ENCODE peak calls at places on chromosomes 16 and 17, in five cellular contexts. B is spleen, Z is uterus, P is testis, N is stomach. D is an unnamed sample.

GRCh38 chr16:23914935-23915549 is 79.3 kb downstream of the PRKCB start:
- DNase-seq in B (no peak), Z (no peak), P (no peak), N (no peak), D (no peak)

GRCh38 chr17:17235212-17236174 is 1.5 kb downstream of the FLCN start:
- DNase-seq in B (peak; percentile 76), Z (no peak), P (peak; percentile 48), N (no peak), D (no peak)

GRCh38 chr17:28499366-28499668 is 6.8 kb upstream of the FOXN1 start:
- DNase-seq in B (no peak), Z (no peak), P (no peak), N (peak; percentile 69), D (no peak)

GRCh38 chr16:71205482-71206131 is 24.9 kb downstream of the HYDIN start:
- DNase-seq in B (peak; percentile 69), Z (no peak), P (no peak), N (no peak), D (no peak)

GRCh38 chr17:28057731-28058246 is 15.3 kb downstream of the NLK start:
- DNase-seq in B (no peak), Z (no peak), P (no peak), N (no peak), D (no peak)

GRCh38 chr16:77212736-77213541 is 13.7 kb downstream of the SYCE1L start:
- DNase-seq in B (peak; percentile 93), Z (peak; percentile 71), P (peak; percentile 71), N (peak; percentile 62), D (peak; percentile 65)

GRCh38 chr16:21160276-21160675 is 1.8 kb downstream of the LDAF1 start:
- DNase-seq in B (no peak), Z (no peak), P (no peak), N (no peak), D (no peak)

GRCh38 chr17:1561420-1562177 is 993 bp downstream of the PITPNA start:
- DNase-seq in B (peak; percentile 88), Z (no peak), P (no peak), N (no peak), D (no peak)

GRCh38 chr16:9541723-9542122 is 450.3 kb downstream of the HAPSTR1 start:
- DNase-seq in B (no peak), Z (no peak), P (no peak), N (no peak), D (no peak)

GRCh38 chr17:58337600-58338453 is 9.2 kb upstream of the TSPOAP1 start:
- DNase-seq in B (peak; percentile 99), Z (peak; percentile 59), P (peak; percentile 61), N (peak; percentile 74), D (peak; percentile 71)

GRCh38 chr16:12896562-12896961 is 4.8 kb upstream of the SHISA9 start:
- DNase-seq in B (no peak), Z (no peak), P (no peak), N (no peak), D (no peak)

GRCh38 chr16:89320717-89321501 is 103.4 kb downstream of the ZNF778 start:
- DNase-seq in B (peak; percentile 73), Z (no peak), P (peak; percentile 63), N (peak; percentile 60), D (no peak)

GRCh38 chr16:49427771-49428170 is 54.2 kb downstream of the C16orf78 start:
- DNase-seq in B (no peak), Z (no peak), P (no peak), N (no peak), D (no peak)

GRCh38 chr17:63436523-63437110 is 9.5 kb downstream of the CYB561 start:
- DNase-seq in B (no peak), Z (no peak), P (peak; percentile 55), N (peak; percentile 63), D (no peak)

GRCh38 chr17:72602517-72603345 is 481.9 kb downstream of the SOX9 start:
- DNase-seq in B (no peak), Z (no peak), P (peak; percentile 88), N (peak; percentile 47), D (no peak)

GRCh38 chr16:7345423-7345822 is 12.8 kb downstream of the RBFOX1 start:
- DNase-seq in B (no peak), Z (no peak), P (no peak), N (no peak), D (no peak)

GRCh38 chr16:74740795-74741304 is 33.8 kb downstream of the FA2H start:
- DNase-seq in B (peak; percentile 84), Z (no peak), P (peak; percentile 47), N (peak; percentile 92), D (peak; percentile 72)

GRCh38 chr16:53704445-53704813 is 473 bp downstream of the FTO start:
- DNase-seq in B (no peak), Z (no peak), P (no peak), N (no peak), D (no peak)

GRCh38 chr16:68372806-68373205 is 62.0 kb downstream of the PRMT7 start:
- DNase-seq in B (no peak), Z (no peak), P (no peak), N (no peak), D (no peak)

GRCh38 chr16:84785843-84786538 is 33.8 kb upstream of the CRISPLD2 start:
- DNase-seq in B (peak; percentile 66), Z (no peak), P (no peak), N (peak; percentile 91), D (no peak)

GRCh38 chr17:13484020-13484419 is 117.7 kb downstream of the HS3ST3A1 start:
- DNase-seq in B (no peak), Z (no peak), P (no peak), N (no peak), D (no peak)

GRCh38 chr17:13420294-13421277 is 181.1 kb downstream of the HS3ST3A1 start:
- DNase-seq in B (no peak), Z (no peak), P (no peak), N (no peak), D (no peak)

GRCh38 chr16:7921360-7921759 is 588.7 kb downstream of the RBFOX1 start:
- DNase-seq in B (no peak), Z (no peak), P (no peak), N (no peak), D (no peak)

GRCh38 chr17:62631936-62632924 is 4.8 kb downstream of the MRC2 start:
- DNase-seq in B (no peak), Z (no peak), P (no peak), N (no peak), D (no peak)

GRCh38 chr16:49345829-49346228 is 27.8 kb upstream of the C16orf78 start:
- DNase-seq in B (no peak), Z (no peak), P (no peak), N (no peak), D (no peak)

GRCh38 chr17:75950850-75951554 is 10.2 kb upstream of the FBF1 start:
- DNase-seq in B (no peak), Z (no peak), P (no peak), N (no peak), D (no peak)

GRCh38 chr17:81020767-81021497 is 14.0 kb upstream of the BAIAP2 start:
- DNase-seq in B (peak; percentile 73), Z (no peak), P (no peak), N (no peak), D (no peak)

GRCh38 chr16:69397821-69398521 is 12.2 kb upstream of the TERF2 start:
- DNase-seq in B (no peak), Z (peak; percentile 29), P (peak; percentile 67), N (no peak), D (no peak)

GRCh38 chr17:75619506-75620431 is 13.5 kb upstream of the SMIM5 start:
- DNase-seq in B (no peak), Z (no peak), P (no peak), N (no peak), D (no peak)

GRCh38 chr17:1340371-1340770 is 59.7 kb downstream of the YWHAE start:
- DNase-seq in B (no peak), Z (no peak), P (no peak), N (no peak), D (no peak)

GRCh38 chr17:50919321-50920040 is 53.3 kb upstream of the TOB1 start:
- DNase-seq in B (peak; percentile 89), Z (peak; percentile 80), P (peak; percentile 85), N (peak; percentile 96), D (peak; percentile 96)

GRCh38 chr16:48526058-48526957 is 83.7 kb downstream of the N4BP1 start:
- DNase-seq in B (peak; percentile 69), Z (no peak), P (no peak), N (peak; percentile 57), D (no peak)

GRCh38 chr16:85784813-85785212 is 14.5 kb downstream of the EMC8 start:
- DNase-seq in B (no peak), Z (no peak), P (no peak), N (no peak), D (no peak)

DNA sequence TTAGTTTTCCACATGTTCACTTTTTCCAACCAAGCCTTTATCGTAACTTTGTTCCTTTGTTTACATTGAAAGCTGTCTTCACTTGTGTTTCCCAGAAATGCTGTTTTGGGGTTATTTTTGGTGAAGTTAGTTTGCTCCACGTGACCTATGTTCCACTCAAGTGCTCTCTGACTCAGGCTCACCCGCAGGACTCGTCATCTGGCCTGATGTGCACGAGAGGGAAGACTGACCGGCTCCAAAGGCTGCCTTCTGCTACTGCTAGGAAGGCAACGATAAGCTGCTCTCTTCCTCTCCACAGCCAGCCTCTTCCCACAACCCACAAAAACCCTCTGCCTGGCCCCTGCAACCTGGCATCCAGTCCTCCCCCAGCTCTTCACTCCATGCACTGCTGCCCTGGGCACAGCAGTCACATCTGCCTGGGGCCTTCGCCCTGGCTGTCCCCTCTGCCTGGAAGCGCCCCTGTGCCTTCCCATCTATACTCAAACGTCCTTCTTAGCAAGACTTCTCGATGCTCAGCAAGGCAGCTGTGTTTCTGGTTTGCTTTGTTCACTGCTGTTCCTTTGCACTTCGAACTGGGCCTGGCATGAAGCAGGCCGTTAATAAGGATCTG is 28.0 kb downstream of the ZCCHC14 start:
- DNase-seq in B (no peak), Z (peak; percentile 64), P (peak; percentile 82), N (peak; percentile 67), D (peak; percentile 47)
- H3K27ac ChIP-seq in B (peak overlapping the region; percentile 72), Z (peak overlapping the region; percentile 82), P (peak overlapping the region; percentile 67), N (peak overlapping the region; percentile 87), D (peak overlapping the region; percentile 85)

GRCh38 chr17:82098939-82099765 is 1.1 kb upstream of the FASN start:
- DNase-seq in B (peak; percentile 91), Z (no peak), P (no peak), N (no peak), D (no peak)
- TF ChIP-seq POLR2A in B (no peak), Z (no peak), P (no peak), N (no peak), D (no peak)

GRCh38 chr17:82035956-82036633 is 1.4 kb downstream of the DCXR start:
- DNase-seq in B (no peak), Z (no peak), P (no peak), N (no peak), D (no peak)
- H3K4me3 ChIP-seq in B (no peak overlapping the region), Z (peak overlapping the region; percentile 66), P (no peak overlapping the region), N (peak overlapping the region; percentile 87), D (peak overlapping the region; percentile 96)

DNA sequence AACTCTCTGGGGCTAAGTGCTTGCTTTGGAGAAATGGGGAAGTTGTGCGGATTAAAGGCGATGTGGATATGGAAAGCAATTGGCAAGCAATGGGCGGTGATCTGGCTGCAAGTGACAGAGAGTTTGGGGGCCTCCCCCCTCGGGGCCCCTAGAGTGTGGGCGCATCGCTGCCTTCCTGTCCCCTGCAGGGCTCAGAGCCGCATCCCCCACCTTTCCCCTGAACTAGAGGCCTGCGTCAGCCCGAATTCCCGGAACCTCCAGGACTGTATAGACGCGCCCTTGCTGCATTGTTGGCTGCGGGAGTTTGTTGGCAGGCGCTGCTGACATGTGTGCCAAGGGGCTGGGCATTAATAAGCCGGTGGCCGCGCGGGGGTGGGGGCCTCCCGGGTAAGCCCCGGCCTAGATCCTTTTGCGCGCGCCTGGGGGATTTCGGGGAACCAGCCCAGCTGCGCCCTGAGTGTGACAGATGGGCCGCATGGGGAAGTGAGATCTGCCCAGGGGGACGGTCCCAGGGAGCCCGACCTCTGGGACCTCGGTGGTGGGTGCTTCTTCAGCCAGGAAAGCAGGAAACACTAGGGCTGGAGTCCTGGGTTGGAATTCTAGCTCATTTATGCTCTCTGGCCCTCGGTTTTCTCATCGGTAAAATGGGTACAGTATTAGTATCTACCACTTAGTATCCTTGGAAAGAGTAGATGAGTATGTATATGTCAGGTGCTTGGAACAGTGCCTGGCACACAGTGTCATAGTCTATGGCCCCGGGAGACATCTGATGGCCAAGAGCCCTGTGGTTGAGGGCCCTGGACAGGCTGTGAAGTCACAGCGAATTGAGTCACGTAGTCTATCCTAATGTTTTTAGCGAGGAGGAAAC is 1.0 kb downstream of the EEF2K start:
- DNase-seq in B (peak; percentile 92), Z (peak; percentile 76), P (peak; percentile 68), N (peak; percentile 88), D (peak; percentile 86)
- H3K27ac ChIP-seq in B (peak overlapping the region; percentile 93), Z (peak overlapping the region; percentile 90), P (no peak overlapping the region), N (peak overlapping the region; percentile 92), D (peak overlapping the region; percentile 91)

D was measured in breast epithelium.